ENCODE peak calls at places on chromosomes 2 and 18, in six cellular contexts. One of them, this sample, is unnamed.
A peak's percentile ranks its signal among the peaks of the same experiment; 100 is the strongest.

GRCh38 chr2:7118606-7119503 is 201.6 kb downstream of the RNF144A start:
- DNase-seq in GM12878: no peak
- DNase-seq in H1: no peak
- DNase-seq in GM12891: peak; percentile 28
- DNase-seq in HepG2: no peak
- DNase-seq in K562: peak; percentile 24
- DNase-seq in this sample: no peak

GRCh38 chr18:79524181-79525078 is 128.7 kb downstream of the NFATC1 start:
- DNase-seq in HepG2: no peak
- DNase-seq in GM12878: no peak
- DNase-seq in K562: no peak
- DNase-seq in GM12891: peak; percentile 67
- DNase-seq in H1: no peak
- DNase-seq in this sample: peak; percentile 56

GRCh38 chr2:82819936-82820335 is 1639.1 kb downstream of the SUCLG1 start:
- DNase-seq in GM12878: no peak
- DNase-seq in H1: no peak
- DNase-seq in HepG2: no peak
- DNase-seq in GM12891: no peak
- DNase-seq in K562: no peak
- DNase-seq in this sample: no peak

GRCh38 chr2:41920181-41920580 is 127.6 kb upstream of the PKDCC start:
- DNase-seq in GM12878: no peak
- DNase-seq in GM12891: no peak
- DNase-seq in H1: no peak
- DNase-seq in K562: peak; percentile 30
- DNase-seq in HepG2: no peak
- DNase-seq in this sample: no peak

GRCh38 chr2:68043719-68044498 is 18.9 kb downstream of the C1D start:
- DNase-seq in GM12891: no peak
- DNase-seq in HepG2: no peak
- DNase-seq in GM12878: no peak
- DNase-seq in K562: no peak
- DNase-seq in H1: no peak
- DNase-seq in this sample: no peak

GRCh38 chr18:50090370-50091312 is 104.3 kb downstream of the MYO5B start:
- DNase-seq in HepG2: peak; percentile 91
- DNase-seq in GM12878: no peak
- DNase-seq in H1: no peak
- DNase-seq in K562: no peak
- DNase-seq in GM12891: no peak
- DNase-seq in this sample: no peak

GRCh38 chr2:31354837-31355236 is 59.7 kb downstream of the XDH start:
- DNase-seq in K562: no peak
- DNase-seq in GM12878: no peak
- DNase-seq in HepG2: no peak
- DNase-seq in GM12891: no peak
- DNase-seq in H1: no peak
- DNase-seq in this sample: no peak

GRCh38 chr2:204386668-204387067 is 158.6 kb upstream of the PARD3B start:
- DNase-seq in HepG2: no peak
- DNase-seq in H1: no peak
- DNase-seq in GM12878: no peak
- DNase-seq in GM12891: no peak
- DNase-seq in K562: no peak
- DNase-seq in this sample: no peak

GRCh38 chr2:71672640-71673401 is 219.5 kb downstream of the DYSF start:
- DNase-seq in GM12891: no peak
- DNase-seq in HepG2: no peak
- DNase-seq in K562: no peak
- DNase-seq in H1: no peak
- DNase-seq in GM12878: no peak
- DNase-seq in this sample: no peak

GRCh38 chr2:43420310-43420903 is 175.4 kb downstream of the THADA start:
- DNase-seq in GM12878: no peak
- DNase-seq in H1: no peak
- DNase-seq in GM12891: no peak
- DNase-seq in HepG2: peak; percentile 68
- DNase-seq in K562: no peak
- DNase-seq in this sample: no peak
- TF ChIP-seq POLR2AphosphoS5 in GM12878: no peak
- TF ChIP-seq POLR2AphosphoS5 in H1: no peak
- TF ChIP-seq POLR2AphosphoS5 in GM12891: no peak
- TF ChIP-seq POLR2AphosphoS5 in HepG2: no peak
- TF ChIP-seq POLR2AphosphoS5 in K562: no peak
- TF ChIP-seq POLR2AphosphoS5 in this sample: no peak

GRCh38 chr2:74164761-74165160 is 13.9 kb downstream of the MOB1A start:
- DNase-seq in GM12891: no peak
- DNase-seq in HepG2: no peak
- DNase-seq in GM12878: no peak
- DNase-seq in K562: no peak
- DNase-seq in H1: no peak
- DNase-seq in this sample: no peak

GRCh38 chr2:74162951-74163350 is 15.2 kb upstream of the BOLA3 start:
- DNase-seq in K562: no peak
- DNase-seq in GM12891: no peak
- DNase-seq in H1: no peak
- DNase-seq in GM12878: no peak
- DNase-seq in HepG2: no peak
- DNase-seq in this sample: no peak

GRCh38 chr2:74168739-74169138 is 9.9 kb downstream of the MOB1A start:
- DNase-seq in H1: no peak
- DNase-seq in GM12891: no peak
- DNase-seq in K562: no peak
- DNase-seq in GM12878: no peak
- DNase-seq in HepG2: no peak
- DNase-seq in this sample: no peak
- TF ChIP-seq TAF1 in H1: no peak
- TF ChIP-seq TAF1 in GM12891: no peak
- TF ChIP-seq TAF1 in K562: no peak
- TF ChIP-seq TAF1 in GM12878: no peak
- TF ChIP-seq TAF1 in HepG2: no peak
- TF ChIP-seq TAF1 in this sample: no peak

GRCh38 chr2:69575926-69576325 is 67.6 kb downstream of the AAK1 start:
- DNase-seq in GM12878: no peak
- DNase-seq in HepG2: no peak
- DNase-seq in K562: no peak
- DNase-seq in H1: no peak
- DNase-seq in GM12891: no peak
- DNase-seq in this sample: no peak
- TF ChIP-seq POLR2A in GM12878: no peak
- TF ChIP-seq POLR2A in HepG2: no peak
- TF ChIP-seq POLR2A in K562: no peak
- TF ChIP-seq POLR2A in H1: no peak
- TF ChIP-seq POLR2A in GM12891: no peak
- TF ChIP-seq POLR2A in this sample: no peak

DNA sequence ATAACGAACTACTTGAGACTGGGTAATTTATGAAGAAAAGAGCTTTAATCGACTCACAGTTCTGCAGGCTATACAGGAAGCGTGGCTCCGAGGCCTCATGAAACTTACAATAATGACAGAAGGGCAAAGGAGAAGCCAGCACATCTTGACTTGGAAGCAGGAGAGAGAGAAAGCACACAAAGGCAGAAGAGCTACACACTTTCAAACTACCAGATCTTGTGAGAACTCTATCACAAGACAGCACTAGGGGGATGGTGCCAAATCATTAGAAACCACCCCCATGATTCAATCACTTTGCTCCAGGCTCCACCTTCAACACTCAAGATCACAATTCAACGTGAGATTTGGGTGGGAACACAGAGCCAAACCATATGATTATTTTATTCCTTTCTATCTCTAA is 655.9 kb upstream of the SYT4 start:
- DNase-seq in GM12878: no peak
- DNase-seq in HepG2: no peak
- DNase-seq in GM12891: no peak
- DNase-seq in H1: no peak
- DNase-seq in K562: no peak
- DNase-seq in this sample: no peak
- TF ChIP-seq POLR2AphosphoS5 in GM12878: no peak
- TF ChIP-seq POLR2AphosphoS5 in HepG2: no peak
- TF ChIP-seq POLR2AphosphoS5 in GM12891: no peak
- TF ChIP-seq POLR2AphosphoS5 in H1: no peak
- TF ChIP-seq POLR2AphosphoS5 in K562: no peak
- TF ChIP-seq POLR2AphosphoS5 in this sample: no peak

This sample was measured in GM12892.